ENCODE peak calls at places on chromosomes 12 and 14, in six cellular contexts. Z is GM12891; U is effector memory CD8-positive, alpha-beta T cell; K is DMS153; B is NCI-H1694 treated with DMSO at 0.1 percent for 48 hours; T is activated CD4-positive, alpha-beta T cell treated with anti-CD3 and anti-CD28 coated beads for 1 hour. J is an unnamed sample.

GRCh38 chr12:121095544-121096198 is 37.0 kb upstream of the P2RX7 start:
- DNase-seq in B (peak), K (no peak), T (peak), Z (peak), U (peak), J (peak)

GRCh38 chr12:59158066-59158465 is 237.8 kb upstream of the LRIG3 start:
- DNase-seq in Z (no peak), U (no peak), T (no peak), B (no peak), K (no peak), J (no peak)

GRCh38 chr12:110794623-110795280 is 52.0 kb upstream of the CCDC63 start:
- DNase-seq in U (no peak), B (no peak), K (no peak), Z (no peak), T (no peak), J (no peak)

GRCh38 chr12:15966426-15966825 is 55.3 kb downstream of the DERA start:
- DNase-seq in U (no peak), T (no peak), K (no peak), Z (no peak), B (no peak), J (no peak)

GRCh38 chr12:13203028-13203922 is 6.7 kb downstream of the EMP1 start:
- DNase-seq in B (no peak), U (no peak), T (no peak), Z (no peak), K (no peak), J (peak)

GRCh38 chr12:103657331-103657730 is 70.3 kb downstream of the STAB2 start:
- DNase-seq in Z (no peak), U (no peak), T (no peak), B (no peak), K (no peak), J (no peak)

GRCh38 chr12:119236372-119236771 is 57.6 kb downstream of the HSPB8 start:
- DNase-seq in B (no peak), Z (no peak), T (no peak), K (no peak), U (no peak), J (no peak)

GRCh38 chr12:18629916-18630315 is 107.9 kb downstream of the PLCZ1 start:
- DNase-seq in B (no peak), Z (no peak), U (no peak), T (no peak), K (no peak), J (no peak)

GRCh38 chr12:68958337-68958736 is 25.4 kb upstream of the CPM start:
- DNase-seq in Z (peak), U (no peak), B (no peak), K (no peak), T (no peak), J (peak)

GRCh38 chr14:28751467-28752058 is 15.0 kb upstream of the FOXG1 start:
- DNase-seq in K (peak), B (peak), Z (no peak), U (no peak), T (no peak), J (no peak)

GRCh38 chr14:61609143-61609851 is 86.0 kb upstream of the HIF1A start:
- DNase-seq in Z (no peak), U (no peak), B (peak), K (peak), T (no peak), J (no peak)

GRCh38 chr12:10220398-10221077 is 7.9 kb downstream of the GABARAPL1 start:
- DNase-seq in U (no peak), Z (no peak), T (no peak), K (no peak), B (no peak), J (no peak)

GRCh38 chr12:112182499-112182898 is 57.1 kb downstream of the TRAFD1 start:
- DNase-seq in B (no peak), U (no peak), Z (no peak), T (no peak), K (no peak), J (peak)

GRCh38 chr14:35331605-35332516 is 39.7 kb downstream of the PSMA6 start:
- DNase-seq in B (no peak), T (no peak), Z (no peak), U (no peak), K (peak), J (peak)